ENCODE peak calls at places on chromosome 3, in four cellular contexts. One of them, this sample, is unnamed.

GRCh38 chr3:185900228-185900627 is 37.6 kb downstream of the TRA2B start:
- DNase-seq in GM12878: no peak
- DNase-seq in HepG2: peak
- DNase-seq in H1: no peak
- DNase-seq in this sample: peak

GRCh38 chr3:120418866-120419490 is 31.8 kb downstream of the FSTL1 start:
- DNase-seq in GM12878: no peak
- DNase-seq in H1: no peak
- DNase-seq in HepG2: peak
- DNase-seq in this sample: peak

GRCh38 chr3:170553788-170554620 is 31.9 kb downstream of the SLC7A14 start:
- DNase-seq in HepG2: no peak
- DNase-seq in GM12878: no peak
- DNase-seq in H1: no peak
- DNase-seq in this sample: no peak

GRCh38 chr3:49465269-49466034 is 4.6 kb upstream of the DAG1 start:
- DNase-seq in HepG2: peak
- DNase-seq in GM12878: no peak
- DNase-seq in H1: no peak
- DNase-seq in this sample: peak

GRCh38 chr3:78737988-78738387 is 1029.8 kb downstream of the ROBO1 start:
- DNase-seq in HepG2: no peak
- DNase-seq in GM12878: no peak
- DNase-seq in H1: no peak
- DNase-seq in this sample: no peak

GRCh38 chr3:128550113-128550440 is 57.1 kb upstream of the GATA2 start:
- DNase-seq in H1: no peak
- DNase-seq in HepG2: no peak
- DNase-seq in GM12878: no peak
- DNase-seq in this sample: no peak

GRCh38 chr3:41350441-41350840 is 151.1 kb downstream of the CTNNB1 start:
- DNase-seq in GM12878: no peak
- DNase-seq in H1: no peak
- DNase-seq in HepG2: no peak
- DNase-seq in this sample: no peak

GRCh38 chr3:39449796-39450195 is 17.7 kb upstream of the MOBP start:
- DNase-seq in H1: no peak
- DNase-seq in HepG2: no peak
- DNase-seq in GM12878: no peak
- DNase-seq in this sample: no peak

GRCh38 chr3:18988619-18989229 is 159.6 kb upstream of the KCNH8 start:
- DNase-seq in GM12878: no peak
- DNase-seq in HepG2: peak
- DNase-seq in H1: no peak
- DNase-seq in this sample: peak

GRCh38 chr3:44506961-44507360 is 29.5 kb upstream of the ZNF445 start:
- DNase-seq in H1: peak
- DNase-seq in GM12878: no peak
- DNase-seq in HepG2: no peak
- DNase-seq in this sample: no peak

GRCh38 chr3:187941135-187941847 is 196.0 kb upstream of the BCL6 start:
- DNase-seq in HepG2: no peak
- DNase-seq in GM12878: no peak
- DNase-seq in H1: no peak
- DNase-seq in this sample: no peak
- TF ChIP-seq BRCA1 in HepG2: no peak
- TF ChIP-seq BRCA1 in GM12878: no peak
- TF ChIP-seq BRCA1 in H1: no peak
- TF ChIP-seq BRCA1 in this sample: no peak

GRCh38 chr3:187973977-187974856 is 179.7 kb upstream of the LPP start:
- DNase-seq in HepG2: no peak
- DNase-seq in H1: no peak
- DNase-seq in GM12878: no peak
- DNase-seq in this sample: no peak

GRCh38 chr3:187970106-187970505 is 183.9 kb upstream of the LPP start:
- DNase-seq in HepG2: no peak
- DNase-seq in H1: no peak
- DNase-seq in GM12878: no peak
- DNase-seq in this sample: no peak

GRCh38 chr3:187969581-187969950 is 184.4 kb upstream of the LPP start:
- DNase-seq in HepG2: no peak
- DNase-seq in H1: no peak
- DNase-seq in GM12878: no peak
- DNase-seq in this sample: no peak

GRCh38 chr3:187972454-187972853 is 181.5 kb upstream of the LPP start:
- DNase-seq in GM12878: no peak
- DNase-seq in HepG2: no peak
- DNase-seq in H1: no peak
- DNase-seq in this sample: no peak

DNA sequence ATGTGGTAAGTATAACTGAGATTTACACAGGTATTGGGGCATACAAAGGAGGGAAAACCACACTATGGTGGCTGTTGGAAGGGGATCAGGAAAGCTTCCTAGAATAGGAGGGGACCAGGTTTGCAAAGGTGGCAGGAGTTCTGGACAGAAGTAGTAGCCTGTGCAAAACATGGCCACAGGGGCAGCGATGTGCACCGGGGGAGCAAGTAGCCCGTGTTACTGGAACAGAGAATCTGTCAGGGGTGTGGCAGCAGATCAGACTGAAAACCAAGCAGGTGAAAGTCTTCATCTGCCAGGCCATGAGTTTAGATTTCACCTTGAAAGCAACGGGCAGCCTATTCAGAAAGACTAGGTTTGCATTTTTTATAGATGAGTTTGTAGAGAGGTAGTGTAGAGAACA is 182.3 kb upstream of the LPP start:
- DNase-seq in HepG2: no peak
- DNase-seq in H1: no peak
- DNase-seq in GM12878: no peak
- DNase-seq in this sample: no peak
- TF ChIP-seq CREB1 in HepG2: no peak
- TF ChIP-seq CREB1 in H1: no peak
- TF ChIP-seq CREB1 in GM12878: no peak
- TF ChIP-seq CREB1 in this sample: no peak

GRCh38 chr3:59388555-59389280 is 338.9 kb upstream of the CFAP20DC start:
- DNase-seq in GM12878: no peak
- DNase-seq in H1: no peak
- DNase-seq in HepG2: no peak
- DNase-seq in this sample: no peak

GRCh38 chr3:59386165-59386564 is 336.3 kb upstream of the CFAP20DC start:
- DNase-seq in GM12878: peak
- DNase-seq in HepG2: no peak
- DNase-seq in H1: no peak
- DNase-seq in this sample: no peak

GRCh38 chr3:59385547-59385946 is 335.7 kb upstream of the CFAP20DC start:
- DNase-seq in HepG2: no peak
- DNase-seq in H1: no peak
- DNase-seq in GM12878: no peak
- DNase-seq in this sample: no peak

GRCh38 chr3:59392116-59392515 is 342.3 kb upstream of the CFAP20DC start:
- DNase-seq in HepG2: no peak
- DNase-seq in H1: no peak
- DNase-seq in GM12878: no peak
- DNase-seq in this sample: no peak

DNA sequence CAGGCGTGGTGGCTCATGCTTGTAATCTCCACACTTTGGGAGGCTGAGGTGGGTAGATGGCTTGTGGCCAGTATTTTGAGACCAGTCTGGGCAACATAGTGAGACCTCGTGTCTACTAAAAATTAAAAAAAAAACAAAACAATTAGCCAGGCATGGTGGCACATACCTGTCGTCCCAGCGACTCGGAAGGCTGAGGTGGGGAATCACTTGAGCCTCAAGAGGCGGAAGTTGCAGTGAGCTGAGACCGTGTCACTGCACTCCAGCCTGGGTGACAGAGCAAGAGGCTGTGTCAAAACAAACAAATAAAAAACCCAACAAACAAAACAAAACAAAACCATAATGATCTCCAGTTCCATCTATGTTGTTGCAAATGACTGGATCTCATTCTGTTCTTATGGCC is 341.3 kb upstream of the CFAP20DC start:
- DNase-seq in HepG2: no peak
- DNase-seq in GM12878: no peak
- DNase-seq in H1: no peak
- DNase-seq in this sample: no peak
- TF ChIP-seq BRCA1 in HepG2: no peak
- TF ChIP-seq BRCA1 in GM12878: no peak
- TF ChIP-seq BRCA1 in H1: no peak
- TF ChIP-seq BRCA1 in this sample: no peak

DNA sequence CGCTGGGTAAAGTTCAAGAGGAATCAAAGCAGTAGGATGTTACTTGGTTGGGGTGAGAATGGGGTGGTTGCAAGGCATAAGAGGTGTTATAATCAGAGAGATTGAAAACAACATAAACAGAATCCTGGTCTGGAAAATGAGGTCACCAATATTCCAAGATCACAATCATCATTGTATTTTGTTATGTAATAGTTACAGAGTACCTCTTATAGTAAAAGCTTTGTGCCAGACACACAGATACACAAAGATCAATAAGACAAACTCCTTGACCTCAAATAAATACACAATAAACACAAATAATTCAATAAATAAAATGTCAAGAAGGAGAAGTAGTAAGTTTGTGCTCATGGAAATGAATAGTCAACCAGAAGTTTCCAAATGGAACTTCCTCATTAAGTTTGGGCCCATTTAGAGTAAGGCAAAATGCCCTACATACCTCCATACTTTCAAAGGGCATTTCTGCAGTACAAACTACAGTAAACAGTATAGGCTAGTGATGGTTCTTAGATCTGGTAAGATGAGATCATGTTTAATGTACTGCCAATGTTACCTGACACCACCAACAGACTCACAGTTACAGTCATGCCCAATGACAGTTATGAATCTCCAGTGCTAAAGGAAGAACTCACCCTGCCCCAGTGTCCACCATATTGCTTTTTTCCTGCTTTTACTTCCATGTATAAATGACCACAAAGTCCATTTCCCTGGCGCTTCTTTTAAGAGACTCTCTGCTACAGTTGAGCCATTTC is 93.4 kb downstream of the KCNMB2 start:
- DNase-seq in H1: no peak
- DNase-seq in HepG2: no peak
- DNase-seq in GM12878: no peak
- DNase-seq in this sample: no peak
- TF ChIP-seq CREB1 in H1: no peak
- TF ChIP-seq CREB1 in HepG2: no peak
- TF ChIP-seq CREB1 in GM12878: no peak
- TF ChIP-seq CREB1 in this sample: no peak

GRCh38 chr3:112121577-112122547 is 11.2 kb downstream of the GCSAM start:
- DNase-seq in HepG2: no peak
- DNase-seq in GM12878: no peak
- DNase-seq in H1: no peak
- DNase-seq in this sample: no peak
- TF ChIP-seq BRCA1 in HepG2: no peak
- TF ChIP-seq BRCA1 in GM12878: no peak
- TF ChIP-seq BRCA1 in H1: no peak
- TF ChIP-seq BRCA1 in this sample: no peak

GRCh38 chr3:15313461-15313860 is 18.9 kb downstream of the SH3BP5 start:
- DNase-seq in GM12878: no peak
- DNase-seq in H1: no peak
- DNase-seq in HepG2: no peak
- DNase-seq in this sample: no peak

GRCh38 chr3:15317164-15317477 is 15.3 kb downstream of the SH3BP5 start:
- DNase-seq in HepG2: no peak
- DNase-seq in H1: no peak
- DNase-seq in GM12878: no peak
- DNase-seq in this sample: no peak

GRCh38 chr3:15312550-15312949 is 19.8 kb downstream of the SH3BP5 start:
- DNase-seq in H1: no peak
- DNase-seq in GM12878: no peak
- DNase-seq in HepG2: no peak
- DNase-seq in this sample: no peak

GRCh38 chr3:15314276-15314675 is 18.1 kb downstream of the SH3BP5 start:
- DNase-seq in HepG2: no peak
- DNase-seq in GM12878: no peak
- DNase-seq in H1: no peak
- DNase-seq in this sample: no peak

GRCh38 chr3:15315003-15315402 is 17.4 kb downstream of the SH3BP5 start:
- DNase-seq in H1: no peak
- DNase-seq in HepG2: no peak
- DNase-seq in GM12878: no peak
- DNase-seq in this sample: no peak
- TF ChIP-seq CREB1 in H1: no peak
- TF ChIP-seq CREB1 in HepG2: no peak
- TF ChIP-seq CREB1 in GM12878: no peak
- TF ChIP-seq CREB1 in this sample: no peak

DNA sequence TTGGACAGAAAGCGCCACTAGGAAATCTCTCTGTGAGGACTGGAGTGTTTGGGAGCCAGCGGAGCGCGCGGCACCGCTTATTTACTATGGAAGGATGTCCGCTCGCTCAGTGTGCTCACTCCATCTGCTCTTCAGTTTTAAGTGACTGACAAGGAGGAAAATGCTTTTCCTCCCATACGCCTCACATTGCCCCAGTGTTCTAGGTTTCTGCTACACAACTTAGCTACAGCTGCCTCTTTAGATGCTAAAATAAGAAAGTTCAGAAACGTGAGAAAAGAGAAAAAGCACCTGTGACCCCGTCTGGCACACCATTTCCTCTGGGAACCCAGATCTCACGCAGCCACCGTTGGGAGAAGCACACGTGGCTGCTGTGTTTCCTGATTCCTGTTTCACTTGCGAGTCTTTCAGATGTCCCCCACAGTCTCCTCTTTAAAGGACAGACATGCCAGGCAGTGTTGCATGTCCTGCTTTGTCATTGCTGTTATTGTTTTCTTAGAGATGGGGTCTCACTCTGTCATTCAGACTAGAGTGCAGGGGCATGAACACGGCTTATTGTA is 11.7 kb upstream of the MUSTN1 start:
- DNase-seq in HepG2: no peak
- DNase-seq in H1: no peak
- DNase-seq in GM12878: no peak
- DNase-seq in this sample: no peak
- TF ChIP-seq BRCA1 in HepG2: no peak
- TF ChIP-seq BRCA1 in H1: no peak
- TF ChIP-seq BRCA1 in GM12878: no peak
- TF ChIP-seq BRCA1 in this sample: no peak

GRCh38 chr3:32553459-32553858 is 17.2 kb downstream of the DYNC1LI1 start:
- DNase-seq in H1: no peak
- DNase-seq in HepG2: no peak
- DNase-seq in GM12878: no peak
- DNase-seq in this sample: no peak

GRCh38 chr3:32551496-32551895 is 19.2 kb downstream of the DYNC1LI1 start:
- DNase-seq in GM12878: no peak
- DNase-seq in H1: no peak
- DNase-seq in HepG2: no peak
- DNase-seq in this sample: no peak

GRCh38 chr3:32552013-32552412 is 18.6 kb downstream of the DYNC1LI1 start:
- DNase-seq in H1: no peak
- DNase-seq in GM12878: no peak
- DNase-seq in HepG2: no peak
- DNase-seq in this sample: no peak

GRCh38 chr3:32553973-32554372 is 16.7 kb downstream of the DYNC1LI1 start:
- DNase-seq in H1: no peak
- DNase-seq in GM12878: no peak
- DNase-seq in HepG2: no peak
- DNase-seq in this sample: no peak

DNA sequence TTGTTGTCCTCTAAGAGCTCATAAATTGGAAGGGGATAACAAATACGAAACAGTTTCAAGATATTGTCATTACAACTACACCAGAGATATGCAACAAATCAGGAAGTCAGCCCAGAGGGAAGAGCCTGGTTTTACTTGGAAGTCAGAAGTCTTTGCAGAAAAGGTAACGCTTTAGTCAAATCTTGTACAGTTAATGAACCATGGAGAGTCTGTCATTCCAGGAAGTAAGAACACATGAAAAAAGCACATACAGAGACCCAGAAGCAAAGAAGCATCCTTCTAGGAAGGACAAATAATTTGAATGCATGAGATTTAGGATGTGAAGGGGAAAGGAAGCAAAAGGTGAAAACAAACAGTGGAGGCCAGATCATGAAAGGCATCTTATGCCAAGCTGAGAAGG is 19.6 kb downstream of the DYNC1LI1 start:
- DNase-seq in H1: no peak
- DNase-seq in HepG2: no peak
- DNase-seq in GM12878: no peak
- DNase-seq in this sample: no peak
- TF ChIP-seq CREB1 in H1: no peak
- TF ChIP-seq CREB1 in HepG2: no peak
- TF ChIP-seq CREB1 in GM12878: no peak
- TF ChIP-seq CREB1 in this sample: no peak

This sample was measured in K562.